ENCODE peak calls at places on chromosomes 11 and 22, in five cellular contexts. B, R, I, O and U are unnamed samples.

GRCh38 chr11:45791524-45791923 is 13.4 kb upstream of the SLC35C1 start:
- DNase-seq in B (no peak), R (no peak), I (no peak), O (no peak), U (no peak)

GRCh38 chr11:35389897-35390462 is 29.4 kb downstream of the SLC1A2 start:
- DNase-seq in B (no peak), R (no peak), I (no peak), O (no peak), U (no peak)

GRCh38 chr22:33674357-33674756 is 245.9 kb downstream of the LARGE1 start:
- DNase-seq in B (no peak), R (no peak), I (no peak), O (no peak), U (no peak)

GRCh38 chr11:23473782-23474181 is 613.5 kb upstream of the CCDC179 start:
- DNase-seq in B (no peak), R (peak), I (no peak), O (no peak), U (no peak)

GRCh38 chr11:73288873-73289707 is 17.0 kb downstream of the P2RY6 start:
- DNase-seq in B (peak), R (peak), I (no peak), O (peak), U (peak)

GRCh38 chr11:130940706-130941105 is 24.4 kb upstream of the SNX19 start:
- DNase-seq in B (no peak), R (no peak), I (no peak), O (no peak), U (no peak)

GRCh38 chr11:2128102-2128511 is 11.1 kb downstream of the IGF2 start:
- DNase-seq in B (no peak), R (no peak), I (no peak), O (no peak), U (no peak)

GRCh38 chr11:79263001-79263400 is 177.8 kb downstream of the TENM4 start:
- DNase-seq in B (no peak), R (no peak), I (no peak), O (no peak), U (no peak)

GRCh38 chr11:120746836-120747609 is 235.5 kb downstream of the GRIK4 start:
- DNase-seq in B (no peak), R (no peak), I (no peak), O (no peak), U (no peak)

GRCh38 chr11:128719556-128719824 is 25.6 kb downstream of the FLI1 start:
- DNase-seq in B (no peak), R (no peak), I (no peak), O (no peak), U (no peak)

GRCh38 chr11:34972892-34973291 is 56.5 kb downstream of the PDHX start:
- DNase-seq in B (no peak), R (no peak), I (no peak), O (peak), U (no peak)

GRCh38 chr11:134516529-134516928 is 104.5 kb upstream of the B3GAT1 start:
- DNase-seq in B (no peak), R (no peak), I (no peak), O (no peak), U (no peak)

GRCh38 chr22:21965762-21966288 is 13.2 kb upstream of the PPM1F start:
- DNase-seq in B (no peak), R (no peak), I (no peak), O (no peak), U (no peak)

GRCh38 chr11:115581871-115582639 is 77.8 kb upstream of the CADM1 start:
- DNase-seq in B (no peak), R (no peak), I (no peak), O (peak), U (no peak)

GRCh38 chr22:33337524-33337923 is 279.3 kb upstream of the SYN3 start:
- DNase-seq in B (no peak), R (no peak), I (no peak), O (no peak), U (no peak)

GRCh38 chr11:134125507-134125906 is 56.6 kb downstream of the JAM3 start:
- DNase-seq in B (no peak), R (no peak), I (no peak), O (no peak), U (no peak)

GRCh38 chr11:18321622-18321990 is 334 bp downstream of the HPS5 start:
- DNase-seq in B (no peak), R (no peak), I (no peak), O (peak), U (no peak)

GRCh38 chr11:12052676-12053605 is 44.5 kb upstream of the DKK3 start:
- DNase-seq in B (no peak), R (no peak), I (no peak), O (no peak), U (no peak)

GRCh38 chr11:34633990-34634725 is 13.3 kb downstream of the EHF start:
- DNase-seq in B (no peak), R (no peak), I (no peak), O (peak), U (no peak)

GRCh38 chr22:26047920-26048319 is 121.3 kb upstream of the SEZ6L start:
- DNase-seq in B (no peak), R (no peak), I (no peak), O (no peak), U (no peak)

GRCh38 chr22:18023509-18024275 is 669 bp downstream of the MICAL3 start:
- DNase-seq in B (peak), R (no peak), I (no peak), O (peak), U (peak)